ENCODE peak calls at places on chromosomes 3 and 15, in eight cellular contexts. J is fibroblast of pulmonary artery, L is HepG2, N is endothelial cell, F is bronchial epithelial cell, S is astrocyte of the spinal cord, W is ovary, R is MCF 10A. K is an unnamed sample.

GRCh38 chr3:139491966-139492365 is 15.7 kb upstream of the RBP2 start:
- DNase-seq in N (no peak), L (no peak), W (no peak), J (no peak), F (no peak), R (no peak), S (no peak), K (no peak)

GRCh38 chr15:39645138-39645975 is 64.5 kb downstream of the THBS1 start:
- DNase-seq in J (no peak), W (no peak), R (no peak), L (no peak), S (no peak), N (no peak), F (no peak), K (no peak)

GRCh38 chr3:111801697-111802655 is 57.1 kb upstream of the PHLDB2 start:
- DNase-seq in S (peak; percentile 79), R (peak; percentile 97), L (no peak), N (no peak), J (peak; percentile 99), F (peak; percentile 98), W (no peak), K (no peak)

GRCh38 chr3:16452265-16452664 is 61.2 kb downstream of the RFTN1 start:
- DNase-seq in N (no peak), F (peak; percentile 57), S (peak; percentile 79), W (no peak), R (peak; percentile 61), J (peak; percentile 56), L (no peak), K (no peak)

GRCh38 chr15:57489122-57489521 is 102.6 kb upstream of the MYZAP start:
- DNase-seq in J (no peak), S (no peak), F (no peak), R (no peak), N (no peak), L (no peak), W (no peak), K (no peak)

GRCh38 chr15:57134877-57135276 is 216.4 kb downstream of the TCF12 start:
- DNase-seq in J (peak; percentile 75), S (no peak), N (no peak), F (no peak), R (no peak), W (no peak), L (no peak), K (no peak)

GRCh38 chr3:101128786-101129185 is 135.6 kb upstream of the ABI3BP start:
- DNase-seq in R (peak; percentile 63), S (no peak), F (peak; percentile 67), N (no peak), W (no peak), L (no peak), J (no peak), K (no peak)

GRCh38 chr15:35746121-35746520 is 200.2 kb upstream of the DPH6 start:
- DNase-seq in S (no peak), W (no peak), L (no peak), F (peak; percentile 62), R (no peak), N (no peak), J (peak; percentile 76), K (no peak)

GRCh38 chr3:168134931-168135330 is 39.2 kb upstream of the GOLIM4 start:
- DNase-seq in R (no peak), J (no peak), L (no peak), W (no peak), S (no peak), N (no peak), F (peak; percentile 5), K (no peak)

GRCh38 chr3:127735767-127736693 is 63.3 kb downstream of the ABTB1 start:
- DNase-seq in J (peak; percentile 72), L (no peak), N (no peak), S (peak; percentile 85), F (peak; percentile 65), R (peak; percentile 68), W (peak; percentile 50), K (no peak)

GRCh38 chr3:111810909-111811308 is 48.2 kb upstream of the PHLDB2 start:
- DNase-seq in L (peak; percentile 13), N (no peak), F (peak; percentile 93), J (peak; percentile 74), W (no peak), S (peak; percentile 88), R (peak; percentile 86), K (no peak)

GRCh38 chr3:81154611-81155143 is 606.8 kb downstream of the GBE1 start:
- DNase-seq in R (no peak), N (no peak), J (no peak), S (no peak), F (no peak), W (no peak), L (no peak), K (no peak)

DNA sequence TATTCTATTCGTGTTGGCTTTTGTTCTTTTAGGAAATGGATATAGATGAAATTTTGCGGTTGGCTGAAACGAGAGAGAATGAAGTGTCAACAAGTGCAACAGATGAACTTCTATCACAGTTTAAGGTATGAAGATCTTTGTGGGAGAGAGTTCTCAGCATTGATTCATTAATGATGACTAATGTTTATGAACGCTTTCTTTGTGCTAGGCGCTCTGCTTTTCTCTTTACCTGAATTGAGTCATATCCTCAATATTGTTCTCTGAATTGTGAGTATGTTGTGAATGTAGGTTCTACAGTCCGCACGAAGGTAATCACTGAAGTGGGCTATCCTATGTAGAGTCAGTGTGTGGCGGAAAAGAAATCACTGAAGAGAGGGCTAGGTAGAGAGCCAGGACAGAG is 81.2 kb downstream of the CHD2 start:
- DNase-seq in L (no peak), F (peak; percentile 98), J (peak; percentile 33), R (peak; percentile 72), W (no peak), N (no peak), S (peak; percentile 61), K (no peak)
- TF ChIP-seq CTCF in L (no peak), F (no peak), J (no peak), R (no peak), W (no peak), N (no peak), S (no peak), K (no peak)

GRCh38 chr3:65902304-65902793 is 136.4 kb downstream of the MAGI1 start:
- DNase-seq in J (no peak), R (no peak), S (no peak), L (no peak), N (peak; percentile 11), F (peak; percentile 79), W (no peak), K (no peak)

GRCh38 chr3:65904016-65904415 is 134.7 kb downstream of the MAGI1 start:
- DNase-seq in L (no peak), W (no peak), S (no peak), R (no peak), J (no peak), N (no peak), F (no peak), K (no peak)

GRCh38 chr3:65908588-65908987 is 130.1 kb downstream of the MAGI1 start:
- DNase-seq in L (no peak), N (no peak), F (no peak), S (no peak), R (no peak), W (no peak), J (no peak), K (no peak)

GRCh38 chr3:65905648-65906211 is 133.0 kb downstream of the MAGI1 start:
- DNase-seq in R (no peak), J (no peak), N (no peak), S (no peak), L (no peak), F (no peak), W (no peak), K (no peak)

DNA sequence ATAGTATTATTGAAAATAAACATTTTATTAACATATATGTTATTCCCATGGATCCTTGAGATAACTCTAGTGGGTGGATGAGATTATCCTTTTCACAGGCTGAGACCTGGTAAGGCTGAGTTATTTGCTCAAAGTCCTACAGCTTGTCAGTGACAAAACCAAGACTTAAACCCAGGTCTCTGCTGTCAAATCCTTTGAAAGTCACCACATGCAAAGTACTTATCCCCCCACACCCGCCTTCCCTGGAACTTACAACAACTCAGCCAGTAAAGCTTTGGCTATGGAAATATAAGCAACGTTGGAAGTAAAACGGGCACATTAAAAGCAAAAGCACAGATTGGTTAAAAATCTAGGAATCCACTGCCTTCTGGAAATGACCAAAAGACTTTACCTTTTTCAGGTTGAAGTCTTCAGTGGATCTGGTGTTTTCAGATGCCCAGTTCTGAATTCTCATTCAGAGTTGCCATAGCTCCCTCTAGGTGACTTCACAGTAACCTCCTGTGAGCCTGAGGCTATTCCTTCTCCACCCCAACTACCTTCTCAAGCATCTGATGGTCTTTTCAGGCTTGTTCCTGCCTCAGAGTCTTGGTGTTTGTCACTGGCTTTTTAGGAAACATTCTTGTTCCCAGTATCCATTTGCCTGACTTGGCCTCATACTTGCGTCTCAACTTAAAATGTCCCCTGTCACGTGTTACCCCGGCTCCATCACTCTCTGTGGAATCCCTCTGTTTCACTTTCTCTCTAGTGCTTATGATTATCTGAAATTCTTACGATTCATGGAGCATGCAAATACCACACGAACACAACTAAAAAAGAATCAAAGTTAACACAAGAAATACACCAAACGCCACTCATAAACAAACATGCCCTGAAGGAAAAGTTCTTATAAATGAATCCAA is 131.2 kb downstream of the MAGI1 start:
- DNase-seq in L (no peak), R (no peak), N (no peak), F (no peak), W (no peak), J (no peak), S (no peak), K (no peak)
- TF ChIP-seq CTCF in L (no peak), R (no peak), N (no peak), F (no peak), W (no peak), J (no peak), S (no peak), K (peak; percentile 2)

GRCh38 chr15:29430831-29431230 is 161.2 kb upstream of the NSMCE3 start:
- DNase-seq in N (no peak), S (no peak), R (no peak), L (no peak), J (no peak), F (no peak), W (no peak), K (no peak)
- TF ChIP-seq CTCF in N (no peak), S (no peak), R (no peak), L (no peak), J (no peak), F (no peak), W (no peak), K (no peak)

DNA sequence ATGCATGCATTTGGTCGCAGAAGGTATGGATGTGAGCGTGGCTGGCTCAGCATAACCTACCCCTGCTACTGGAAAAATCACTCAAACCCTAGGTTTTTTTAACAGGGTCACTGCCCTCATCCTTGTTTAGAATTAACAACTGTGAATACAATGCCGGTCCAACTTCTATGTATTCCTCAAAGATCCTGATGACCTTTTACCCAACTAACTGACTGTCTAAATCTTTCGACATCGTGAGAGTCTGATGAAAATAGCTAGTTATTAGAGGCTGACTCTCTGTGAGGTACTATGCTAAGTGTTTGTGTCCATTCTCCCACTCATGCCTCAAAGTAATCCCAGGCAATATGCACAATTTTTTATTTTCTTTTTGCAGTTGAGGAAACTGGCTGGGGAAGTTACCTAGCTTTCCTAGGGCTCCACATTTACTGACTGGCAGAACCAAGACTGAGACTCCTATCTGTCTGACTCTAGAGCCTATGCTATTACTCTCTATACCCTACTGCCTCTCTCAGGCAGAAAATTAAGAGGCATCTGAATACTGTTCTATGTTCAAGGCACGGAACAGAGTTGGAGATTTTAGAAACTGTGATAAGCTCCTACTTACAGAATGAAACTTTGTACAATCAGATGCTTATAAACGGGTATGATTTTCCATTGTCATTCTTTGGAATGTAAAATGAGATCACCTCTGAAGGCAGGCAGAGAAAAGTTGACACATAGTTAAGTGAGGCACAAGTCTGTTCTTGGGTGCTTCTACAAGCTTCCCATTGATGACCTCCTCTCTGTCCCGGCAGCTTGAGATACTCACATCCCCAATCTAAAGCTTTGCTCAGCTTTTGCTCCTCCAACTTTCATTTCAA is 56.4 kb downstream of the FILIP1L start:
- DNase-seq in L (peak; percentile 11), N (no peak), J (peak; percentile 34), S (no peak), W (no peak), F (peak; percentile 49), R (no peak), K (no peak)
- TF ChIP-seq CTCF in L (no peak), N (no peak), J (peak; percentile 13), S (no peak), W (no peak), F (no peak), R (no peak), K (no peak)